ENCODE peak calls at places on chromosomes 11 and 22, in seven cellular contexts. D is cardiac fibroblast, E is transverse colon, M is lower leg skin, P is progenitor cell of endocrine pancreas, Q is lung, N is foreskin fibroblast. F is an unnamed sample.

GRCh38 chr11:91947215-91947614 is 277.4 kb upstream of the FAT3 start:
- DNase-seq in D (peak), E (no peak), M (peak), P (no peak), Q (no peak), N (peak), F (no peak)

GRCh38 chr22:35899736-35900135 is 128.9 kb downstream of the RBFOX2 start:
- DNase-seq in D (no peak), E (no peak), M (no peak), P (no peak), Q (no peak), N (no peak), F (no peak)

GRCh38 chr22:47355776-47356432 is 593.5 kb downstream of the TBC1D22A start:
- DNase-seq in D (no peak), E (no peak), M (no peak), P (no peak), Q (no peak), N (no peak), F (no peak)

GRCh38 chr11:110366234-110366633 is 63.5 kb upstream of the FDX1 start:
- DNase-seq in D (peak), E (no peak), M (peak), P (no peak), Q (peak), N (no peak), F (no peak)

GRCh38 chr22:24801906-24802504 is 4.0 kb upstream of the SGSM1 start:
- DNase-seq in D (no peak), E (no peak), M (no peak), P (no peak), Q (no peak), N (no peak), F (no peak)

GRCh38 chr11:3207530-3208189 is 11.0 kb downstream of the MRGPRG start:
- DNase-seq in D (no peak), E (no peak), M (no peak), P (no peak), Q (no peak), N (no peak), F (peak)

GRCh38 chr11:85595285-85595884 is 31.8 kb downstream of the DLG2 start:
- DNase-seq in D (peak), E (no peak), M (no peak), P (no peak), Q (no peak), N (peak), F (no peak)

GRCh38 chr11:235998-236773 is at the start of gene SIRT3:
- DNase-seq in D (peak), E (peak), M (peak), P (peak), Q (peak), N (peak), F (no peak)

GRCh38 chr11:40027737-40028136 is 1431.7 kb downstream of the LRRC4C start:
- DNase-seq in D (no peak), E (no peak), M (no peak), P (no peak), Q (no peak), N (no peak), F (no peak)

GRCh38 chr22:23219787-23220484 is 39.6 kb downstream of the BCR start:
- DNase-seq in D (peak), E (peak), M (no peak), P (no peak), Q (peak), N (peak), F (peak)

GRCh38 chr22:30439226-30439625 is 13.7 kb downstream of the MTFP1 start:
- DNase-seq in D (no peak), E (no peak), M (no peak), P (no peak), Q (no peak), N (no peak), F (no peak)

GRCh38 chr11:116062526-116063171 is 558.4 kb upstream of the CADM1 start:
- DNase-seq in D (no peak), E (no peak), M (no peak), P (no peak), Q (no peak), N (no peak), F (no peak)

GRCh38 chr22:40463017-40463631 is 92.7 kb downstream of the SGSM3 start:
- DNase-seq in D (no peak), E (peak), M (no peak), P (no peak), Q (no peak), N (no peak), F (no peak)

GRCh38 chr11:119081682-119082081 is 3.0 kb upstream of the HMBS start:
- DNase-seq in D (no peak), E (no peak), M (no peak), P (no peak), Q (no peak), N (no peak), F (no peak)

GRCh38 chr11:47239889-47240288 is 8.7 kb downstream of the ACP2 start:
- DNase-seq in D (no peak), E (no peak), M (no peak), P (no peak), Q (no peak), N (no peak), F (no peak)

GRCh38 chr22:20981787-20982562 is at the start of gene LZTR1:
- DNase-seq in D (peak), E (peak), M (peak), P (peak), Q (peak), N (peak), F (peak)

GRCh38 chr11:61026121-61027031 is 54.9 kb downstream of the CD6 start:
- DNase-seq in D (no peak), E (peak), M (no peak), P (no peak), Q (no peak), N (no peak), F (no peak)

GRCh38 chr11:794766-795637 is 3.1 kb downstream of the SLC25A22 start:
- DNase-seq in D (no peak), E (peak), M (no peak), P (no peak), Q (no peak), N (no peak), F (no peak)

GRCh38 chr11:106925245-106925644 is 93.0 kb downstream of the GUCY1A2 start:
- DNase-seq in D (peak), E (no peak), M (no peak), P (no peak), Q (no peak), N (peak), F (no peak)

GRCh38 chr11:119101367-119101758 is 290 bp downstream of the DPAGT1 start:
- DNase-seq in D (no peak), E (peak), M (no peak), P (peak), Q (no peak), N (no peak), F (peak)

GRCh38 chr11:134282121-134283045 is 6.2 kb downstream of the GLB1L3 start:
- DNase-seq in D (no peak), E (no peak), M (peak), P (no peak), Q (peak), N (no peak), F (no peak)

GRCh38 chr11:129895126-129896041 is at the start of gene NFRKB:
- DNase-seq in D (peak), E (peak), M (peak), P (peak), Q (peak), N (peak), F (no peak)

GRCh38 chr11:134743809-134744195 is 331.8 kb upstream of the B3GAT1 start:
- DNase-seq in D (no peak), E (no peak), M (no peak), P (no peak), Q (no peak), N (no peak), F (no peak)

GRCh38 chr11:128584253-128584652 is 3.1 kb downstream of the ETS1 start:
- DNase-seq in D (no peak), E (no peak), M (no peak), P (no peak), Q (no peak), N (no peak), F (no peak)

GRCh38 chr22:22103078-22103593 is 120.5 kb upstream of the TOP3B start:
- DNase-seq in D (peak), E (no peak), M (no peak), P (no peak), Q (no peak), N (no peak), F (no peak)

GRCh38 chr11:104163100-104164027 is 583 bp downstream of the PDGFD start:
- DNase-seq in D (peak), E (no peak), M (no peak), P (no peak), Q (no peak), N (peak), F (no peak)

GRCh38 chr11:72584933-72585597 is 89.2 kb downstream of the PDE2A start:
- DNase-seq in D (no peak), E (no peak), M (no peak), P (no peak), Q (no peak), N (no peak), F (peak)

GRCh38 chr11:15216678-15217077 is 102.0 kb downstream of the INSC start:
- DNase-seq in D (peak), E (no peak), M (no peak), P (no peak), Q (no peak), N (no peak), F (no peak)

GRCh38 chr11:87298155-87298554 is 260.4 kb downstream of the TMEM135 start:
- DNase-seq in D (no peak), E (no peak), M (no peak), P (no peak), Q (no peak), N (no peak), F (no peak)

GRCh38 chr11:105151936-105152554 is 12.5 kb upstream of the CARD18 start:
- DNase-seq in D (peak), E (no peak), M (no peak), P (no peak), Q (no peak), N (no peak), F (no peak)

GRCh38 chr11:17352925-17353227 is 1.3 kb downstream of the NCR3LG1 start:
- DNase-seq in D (peak), E (peak), M (peak), P (peak), Q (peak), N (peak), F (no peak)

GRCh38 chr11:119417726-119418540 is 5.0 kb downstream of the THY1 start:
- DNase-seq in D (peak), E (no peak), M (peak), P (no peak), Q (no peak), N (peak), F (no peak)

GRCh38 chr22:46040471-46041465 is 63.8 kb upstream of the WNT7B start:
- DNase-seq in D (no peak), E (no peak), M (no peak), P (no peak), Q (no peak), N (no peak), F (peak)

GRCh38 chr11:74686792-74687191 is 44.4 kb downstream of the CHRDL2 start:
- DNase-seq in D (peak), E (no peak), M (no peak), P (no peak), Q (no peak), N (no peak), F (no peak)
- TF ChIP-seq CTCF in D (peak), E (no peak), M (no peak), P (no peak), Q (no peak), N (no peak), F (no peak)

GRCh38 chr11:30789270-30789669 is 203.1 kb upstream of the MPPED2 start:
- DNase-seq in D (peak), E (no peak), M (no peak), P (no peak), Q (no peak), N (peak), F (no peak)
- TF ChIP-seq CTCF in D (no peak), E (no peak), M (no peak), P (no peak), Q (no peak), N (no peak), F (no peak)

DNA sequence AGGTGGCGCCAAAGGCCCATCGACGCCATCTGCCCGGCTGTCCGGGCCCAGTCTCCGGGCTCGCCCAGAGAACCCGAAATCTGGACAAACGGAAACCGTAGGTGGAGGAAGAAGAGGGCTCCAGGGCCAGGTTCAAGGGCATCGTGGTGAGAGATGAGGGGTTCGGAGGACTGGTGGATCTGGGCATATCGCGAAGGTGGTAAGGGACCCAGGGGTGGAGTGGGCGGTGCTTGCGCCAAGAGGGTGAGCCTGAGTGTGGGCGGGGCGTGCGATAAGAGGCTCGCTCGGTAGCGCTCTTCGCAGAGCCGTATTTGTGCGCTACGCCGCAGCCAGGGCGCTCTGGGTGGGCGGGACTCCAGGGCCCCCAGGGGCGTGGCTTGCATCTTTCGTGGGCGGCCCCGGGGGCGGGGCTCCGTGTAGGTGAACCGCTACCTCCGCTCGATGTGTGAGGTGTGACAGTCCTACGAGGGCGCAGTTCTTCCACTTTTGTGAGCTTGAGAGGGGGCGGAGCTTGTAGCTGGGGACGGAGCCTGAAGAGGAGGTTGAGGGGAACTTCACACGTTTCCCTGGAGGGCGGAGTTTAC is 4.8 kb downstream of the CD248 start:
- DNase-seq in D (peak), E (peak), M (peak), P (peak), Q (peak), N (peak), F (no peak)
- TF ChIP-seq CTCF in D (no peak), E (peak), M (no peak), P (peak), Q (peak), N (peak), F (peak)

DNA sequence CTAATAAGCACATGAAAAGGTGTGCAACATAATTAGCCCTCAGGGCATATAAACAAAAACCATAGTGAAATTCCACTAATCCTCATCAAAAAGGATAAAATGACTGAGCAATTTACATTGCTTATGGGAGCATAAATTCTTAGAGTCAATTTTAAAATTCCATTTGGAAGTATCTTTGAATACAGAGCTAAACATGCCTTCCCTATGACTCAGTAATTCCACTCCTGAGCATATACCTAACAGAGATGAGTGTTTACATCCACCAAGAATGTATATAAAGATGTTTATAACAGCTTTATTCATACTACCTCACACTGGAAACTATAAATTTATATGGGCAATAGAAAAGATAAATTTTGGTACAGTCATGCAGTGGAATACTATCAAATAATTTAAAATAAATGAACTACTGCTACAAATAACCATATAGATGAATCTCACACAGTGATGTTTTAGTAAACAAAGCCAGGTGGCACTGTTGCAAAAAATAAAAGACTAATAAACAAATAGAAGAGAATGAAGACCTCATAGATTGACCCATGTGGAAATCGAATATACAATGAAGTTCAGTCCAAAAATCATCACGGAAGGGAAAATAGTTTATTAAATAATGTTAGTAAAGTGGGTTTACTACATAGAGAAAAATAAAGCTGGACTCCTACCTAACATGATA is 8.2 kb upstream of the OR2D2 start:
- DNase-seq in D (peak), E (no peak), M (no peak), P (no peak), Q (no peak), N (no peak), F (no peak)
- TF ChIP-seq CTCF in D (no peak), E (no peak), M (no peak), P (no peak), Q (no peak), N (no peak), F (peak)

GRCh38 chr11:66492161-66492865 is 12.1 kb downstream of the DPP3 start:
- DNase-seq in D (no peak), E (no peak), M (no peak), P (no peak), Q (no peak), N (no peak), F (no peak)

GRCh38 chr11:66493124-66493523 is 12.9 kb downstream of the DPP3 start:
- DNase-seq in D (no peak), E (no peak), M (no peak), P (no peak), Q (no peak), N (no peak), F (no peak)

GRCh38 chr11:66488957-66489356 is 8.7 kb downstream of the DPP3 start:
- DNase-seq in D (no peak), E (no peak), M (no peak), P (no peak), Q (no peak), N (no peak), F (no peak)

GRCh38 chr11:66489636-66490035 is 9.4 kb downstream of the DPP3 start:
- DNase-seq in D (peak), E (no peak), M (no peak), P (no peak), Q (no peak), N (no peak), F (no peak)

DNA sequence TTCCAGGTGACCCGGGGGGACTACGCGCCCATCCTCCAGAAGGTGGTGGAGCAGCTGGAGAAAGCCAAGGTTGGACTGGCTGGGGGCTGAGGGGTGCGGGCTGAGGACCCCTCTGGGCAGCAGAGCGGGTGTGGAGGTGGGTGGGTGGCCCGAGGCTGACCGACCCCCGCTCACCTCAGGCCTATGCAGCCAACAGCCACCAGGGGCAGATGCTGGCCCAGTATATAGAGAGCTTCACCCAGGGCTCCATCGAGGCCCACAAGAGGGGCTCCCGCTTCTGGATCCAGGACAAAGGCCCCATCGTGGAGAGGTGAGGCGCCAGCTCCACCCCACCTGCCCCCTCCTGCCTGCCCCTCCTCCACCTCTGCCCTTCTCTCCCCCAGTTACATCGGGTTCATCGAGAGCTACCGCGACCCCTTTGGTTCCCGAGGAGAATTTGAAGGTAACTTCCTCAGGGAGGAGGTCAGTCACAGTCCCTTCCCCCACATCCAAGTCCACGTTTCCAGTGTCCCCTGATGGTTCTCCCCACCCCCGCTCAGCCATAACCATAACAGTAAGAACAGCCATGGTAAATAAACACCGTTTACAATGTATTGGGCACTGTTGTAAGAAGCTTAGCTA is 11.2 kb downstream of the DPP3 start:
- DNase-seq in D (no peak), E (no peak), M (no peak), P (no peak), Q (no peak), N (no peak), F (no peak)
- TF ChIP-seq CTCF in D (peak), E (no peak), M (no peak), P (peak), Q (no peak), N (peak), F (peak)

GRCh38 chr11:78079232-78080083 is at the start of gene NDUFC2:
- DNase-seq in D (peak), E (peak), M (peak), P (peak), Q (peak), N (peak), F (peak)
- TF ChIP-seq CTCF in D (no peak), E (no peak), M (no peak), P (peak), Q (no peak), N (no peak), F (peak)